ENCODE peak calls at places on chromosomes 6 and 20, in four cellular contexts. Y is germinal center; D is T-helper 1 cell; T is activated CD4-positive, alpha-beta T cell treated with anti-CD3 and anti-CD28 coated beads for 36 hours. I is an unnamed sample.

GRCh38 chr6:116398366-116399005 is 27.7 kb downstream of the DSE start:
- DNase-seq in Y (no peak), D (no peak), T (no peak), I (no peak)

GRCh38 chr20:36298795-36299339 is 7.3 kb upstream of the DLGAP4 start:
- DNase-seq in Y (no peak), D (no peak), T (no peak), I (no peak)

GRCh38 chr20:62112368-62112767 is 9.9 kb upstream of the LSM14B start:
- DNase-seq in Y (no peak), D (no peak), T (no peak), I (no peak)

GRCh38 chr6:91042656-91043055 is 455.8 kb upstream of the MAP3K7 start:
- DNase-seq in Y (no peak), D (no peak), T (no peak), I (no peak)

GRCh38 chr6:14211596-14211961 is 94.0 kb downstream of the CD83 start:
- DNase-seq in Y (peak), D (no peak), T (no peak), I (no peak)

GRCh38 chr6:17115251-17116089 is 13.6 kb downstream of the STMND1 start:
- DNase-seq in Y (no peak), D (no peak), T (no peak), I (no peak)

GRCh38 chr20:1588166-1588868 is 30.8 kb upstream of the SIRPD start:
- DNase-seq in Y (no peak), D (no peak), T (no peak), I (no peak)

GRCh38 chr6:166650824-166651223 is 23.8 kb upstream of the RPS6KA2 start:
- DNase-seq in Y (no peak), D (no peak), T (no peak), I (no peak)

GRCh38 chr6:44960898-44961297 is 367.2 kb upstream of the RUNX2 start:
- DNase-seq in Y (no peak), D (peak), T (no peak), I (no peak)

GRCh38 chr6:104539173-104539572 is 320.5 kb downstream of the HACE1 start:
- DNase-seq in Y (no peak), D (no peak), T (no peak), I (no peak)

GRCh38 chr6:44224154-44224977 is 971 bp downstream of the SLC29A1 start:
- DNase-seq in Y (no peak), D (no peak), T (peak), I (peak)

I was measured in OCI-LY7.